ENCODE peak calls at places on chromosomes 16 and 17, in eight cellular contexts. N, R, B, W, K, L, Q and I are unnamed samples.

GRCh38 chr17:48804936-48805411 is 12.1 kb downstream of the TTLL6 start:
- DNase-seq in W (peak), R (peak), N (peak), Q (no peak), L (peak), B (no peak), K (peak), I (peak)

GRCh38 chr16:23181506-23181905 is 1.0 kb upstream of the SCNN1G start:
- DNase-seq in K (no peak), N (no peak), W (no peak), B (no peak), R (no peak), L (no peak), Q (no peak), I (no peak)

GRCh38 chr17:33854596-33854995 is 400.5 kb upstream of the CCL2 start:
- DNase-seq in K (no peak), N (no peak), Q (no peak), B (no peak), R (no peak), W (no peak), L (no peak), I (no peak)

GRCh38 chr17:50837286-50837979 is 2.0 kb downstream of the WFIKKN2 start:
- DNase-seq in N (no peak), R (no peak), L (no peak), B (no peak), W (no peak), K (no peak), Q (no peak), I (no peak)

GRCh38 chr17:14833201-14833773 is 431.8 kb downstream of the PMP22 start:
- DNase-seq in R (no peak), B (no peak), N (no peak), W (no peak), Q (no peak), K (no peak), L (no peak), I (no peak)

GRCh38 chr16:56941856-56942331 is 10.0 kb downstream of the HERPUD1 start:
- DNase-seq in W (no peak), R (no peak), B (no peak), N (no peak), L (no peak), Q (no peak), K (no peak), I (no peak)

GRCh38 chr17:29726721-29727252 is 104.1 kb upstream of the CORO6 start:
- DNase-seq in B (peak), K (no peak), R (no peak), N (no peak), W (no peak), L (no peak), Q (peak), I (peak)

GRCh38 chr16:54462766-54463165 is 176.2 kb upstream of the IRX3 start:
- DNase-seq in N (no peak), R (no peak), L (no peak), B (no peak), W (no peak), Q (no peak), K (no peak), I (no peak)

GRCh38 chr16:84543931-84544776 is 39.7 kb upstream of the MEAK7 start:
- DNase-seq in Q (no peak), B (no peak), N (no peak), W (no peak), L (no peak), K (no peak), R (peak), I (no peak)

GRCh38 chr17:17091276-17091675 is 49.0 kb downstream of the MPRIP start:
- DNase-seq in K (no peak), B (no peak), N (no peak), W (no peak), R (no peak), Q (no peak), L (no peak), I (no peak)

GRCh38 chr16:35908942-35909341 is 2449.5 kb downstream of the TP53TG3F start:
- DNase-seq in R (no peak), L (no peak), B (peak), Q (no peak), K (no peak), N (no peak), W (no peak), I (peak)

GRCh38 chr17:60141111-60142018 is 8.4 kb upstream of the CA4 start:
- DNase-seq in W (no peak), Q (no peak), R (no peak), K (no peak), N (no peak), L (peak), B (no peak), I (no peak)

GRCh38 chr17:44960654-44961053 is 7.4 kb downstream of the C1QL1 start:
- DNase-seq in L (no peak), R (no peak), W (no peak), Q (no peak), K (no peak), B (no peak), N (no peak), I (no peak)

GRCh38 chr16:12758031-12758669 is 45.5 kb downstream of the CPPED1 start:
- DNase-seq in L (no peak), N (no peak), R (no peak), Q (no peak), W (no peak), B (no peak), K (no peak), I (peak)

GRCh38 chr17:6551909-6552768 is 4.2 kb downstream of the PITPNM3 start:
- DNase-seq in B (no peak), Q (no peak), W (no peak), K (peak), L (peak), N (no peak), R (peak), I (no peak)

GRCh38 chr17:40038882-40039513 is 15.2 kb downstream of the MED24 start:
- DNase-seq in N (peak), Q (no peak), B (peak), R (peak), W (peak), K (peak), L (peak), I (peak)

GRCh38 chr17:49021095-49021767 is 24.0 kb downstream of the IGF2BP1 start:
- DNase-seq in N (no peak), Q (no peak), B (no peak), K (no peak), R (no peak), L (no peak), W (no peak), I (no peak)

GRCh38 chr16:50599494-50599893 is 51.3 kb downstream of the NKD1 start:
- DNase-seq in L (no peak), R (no peak), B (no peak), W (no peak), N (no peak), Q (no peak), K (no peak), I (no peak)

GRCh38 chr17:75404739-75405364 is 626 bp downstream of the GRB2 start:
- DNase-seq in W (peak), Q (no peak), L (peak), B (peak), N (no peak), K (peak), R (peak), I (peak)

GRCh38 chr16:64180136-64180900 is 941.5 kb downstream of the CDH11 start:
- DNase-seq in Q (no peak), W (no peak), R (no peak), B (no peak), N (no peak), K (no peak), L (no peak), I (no peak)

GRCh38 chr16:4454618-4455017 is 19.8 kb downstream of the NMRAL1 start:
- DNase-seq in B (no peak), K (no peak), N (no peak), W (no peak), R (no peak), L (no peak), Q (no peak), I (no peak)

DNA sequence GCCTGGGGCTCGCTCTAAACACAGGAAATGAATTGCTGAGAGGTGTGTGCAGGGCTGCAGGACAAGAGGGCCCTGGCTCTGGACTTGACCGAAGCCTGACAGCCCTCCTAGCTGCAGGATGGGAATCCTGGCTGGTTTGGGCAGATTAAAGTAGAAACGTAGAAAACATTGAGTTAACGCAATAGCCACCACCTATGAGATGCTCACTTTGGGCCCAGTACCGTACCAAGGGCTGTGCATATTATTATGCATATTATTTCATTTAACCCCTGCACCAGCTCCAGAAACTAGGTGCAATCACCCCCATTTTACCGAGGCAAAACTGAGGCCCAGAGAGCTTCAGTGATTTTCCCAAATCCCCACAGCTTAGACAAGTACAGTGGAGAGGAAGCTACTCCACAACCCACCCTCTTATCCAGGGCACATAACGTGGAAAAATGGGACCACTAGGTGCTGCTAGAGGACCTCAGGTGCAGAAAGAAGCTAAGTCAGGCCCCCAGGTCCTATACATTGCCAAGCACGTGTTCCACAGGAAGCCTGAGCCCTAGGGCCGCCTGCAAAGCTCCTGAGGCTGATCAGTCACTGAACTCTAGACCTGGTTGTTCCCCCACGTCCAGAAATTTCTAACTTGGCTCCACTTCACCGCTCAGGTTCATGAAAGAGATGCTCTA is 79.2 kb downstream of the MYH11 start:
- DNase-seq in B (no peak), K (no peak), W (peak), R (no peak), L (no peak), N (no peak), Q (no peak), I (peak)
- TF ChIP-seq EP300 in B (no peak), K (no peak), W (no peak), R (no peak), L (no peak), N (no peak), Q (no peak), I (no peak)

DNA sequence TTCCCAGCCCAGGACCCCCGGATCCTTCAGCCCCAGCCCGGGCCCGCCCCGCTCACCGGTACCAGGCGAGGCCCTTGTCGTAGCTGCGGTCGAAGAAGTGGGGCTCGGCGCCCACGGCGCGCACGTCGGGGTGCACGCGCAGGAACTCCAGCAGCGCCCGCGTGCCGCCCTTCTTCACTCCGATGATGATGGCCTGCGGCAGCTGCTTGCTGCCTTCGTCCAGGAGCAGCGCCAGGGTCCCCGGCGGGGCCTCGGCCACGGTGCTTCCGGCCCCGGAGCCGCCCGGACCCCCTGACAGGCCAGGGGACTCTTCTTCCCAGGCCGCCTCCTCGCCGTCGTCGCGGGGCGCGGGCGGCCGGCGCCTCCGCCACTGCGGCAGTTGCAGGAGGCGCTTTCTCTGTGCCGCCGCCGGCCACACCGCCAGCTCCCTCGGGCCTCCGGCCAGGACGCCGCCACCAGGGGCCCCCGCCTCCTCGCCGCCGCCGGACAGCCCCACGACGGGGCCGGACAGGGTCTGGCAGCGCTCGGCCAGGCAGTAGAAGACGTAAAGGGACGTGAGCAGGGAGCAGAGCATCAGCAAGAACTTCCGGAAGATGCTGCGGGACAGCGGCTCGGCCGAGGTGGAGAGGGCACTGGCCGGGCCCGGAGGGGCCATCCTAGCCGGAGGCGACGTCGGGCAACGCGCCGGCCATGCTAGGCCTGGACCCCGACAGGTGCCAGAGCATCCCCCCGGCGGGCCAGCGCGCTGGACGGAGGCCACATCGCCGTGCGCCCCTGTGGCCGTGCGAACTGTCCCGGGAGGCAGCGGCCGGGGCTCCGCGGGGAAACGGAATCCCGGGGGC is 1.0 kb downstream of the HS3ST3A1 start:
- DNase-seq in W (no peak), B (no peak), Q (no peak), K (peak), L (no peak), N (no peak), R (no peak), I (peak)
- TF ChIP-seq EP300 in W (no peak), B (no peak), Q (no peak), K (no peak), L (no peak), N (no peak), R (no peak), I (no peak)

GRCh38 chr17:41521574-41522261 is 3.0 kb upstream of the KRT15 start:
- DNase-seq in R (peak), W (peak), L (peak), K (no peak), Q (no peak), N (no peak), B (no peak), I (peak)

GRCh38 chr17:41523787-41524186 is 4.3 kb downstream of the KRT19 start:
- DNase-seq in L (peak), K (no peak), B (no peak), Q (no peak), W (no peak), R (peak), N (no peak), I (no peak)

GRCh38 chr17:41520821-41521521 is 2.3 kb upstream of the KRT15 start:
- DNase-seq in W (no peak), N (no peak), Q (no peak), B (no peak), K (no peak), R (peak), L (no peak), I (peak)

GRCh38 chr17:41523225-41523593 is 4.5 kb upstream of the KRT15 start:
- DNase-seq in W (no peak), R (no peak), B (no peak), Q (no peak), N (no peak), L (no peak), K (no peak), I (no peak)

DNA sequence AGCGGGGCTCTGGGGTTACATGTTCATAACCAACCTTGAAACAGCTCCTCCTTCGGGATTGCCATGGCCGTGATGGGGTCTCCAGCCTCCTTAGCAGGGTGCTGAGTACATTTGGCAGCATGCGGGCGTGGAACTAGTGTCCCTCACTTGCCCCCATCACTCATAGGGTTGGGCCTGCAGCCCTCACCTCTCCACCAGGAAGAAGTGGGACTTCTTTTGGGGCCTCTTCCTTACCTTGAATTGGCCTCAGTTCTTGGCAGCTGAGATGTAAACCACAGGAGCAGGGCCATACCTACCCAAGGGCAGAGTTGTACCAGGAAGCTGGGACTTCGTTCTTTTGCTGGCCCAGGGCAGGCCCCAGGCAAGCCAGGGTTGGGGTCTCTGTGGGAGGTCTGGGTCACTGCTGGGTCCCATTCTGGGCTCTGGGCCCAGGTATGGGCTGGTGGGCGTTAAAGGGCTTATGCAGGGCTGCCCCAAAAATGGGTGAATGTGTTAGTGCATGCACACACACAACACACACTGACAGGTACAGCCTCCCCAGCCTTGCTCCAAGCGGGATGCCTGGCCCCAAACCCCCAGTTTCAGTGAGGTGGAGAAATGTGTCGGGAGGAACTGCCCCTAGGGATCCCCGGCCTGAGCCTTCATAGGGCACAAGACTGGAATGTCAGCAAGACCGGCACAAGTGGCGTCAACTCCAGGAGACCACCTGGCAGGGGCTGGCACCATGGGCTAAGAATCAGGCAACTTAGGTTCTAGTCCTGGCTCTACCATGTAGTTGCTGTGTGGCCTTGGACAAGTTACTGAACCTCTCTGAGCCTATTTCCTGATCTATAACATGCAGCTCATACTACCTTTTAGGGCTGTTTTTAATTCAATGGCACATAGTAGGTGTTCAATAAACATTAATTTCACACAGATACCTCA is 3.9 kb upstream of the KRT15 start:
- DNase-seq in L (no peak), W (no peak), B (no peak), R (peak), N (no peak), Q (no peak), K (no peak), I (no peak)
- TF ChIP-seq EP300 in L (no peak), W (no peak), B (no peak), R (no peak), N (no peak), Q (no peak), K (no peak), I (no peak)

GRCh38 chr17:19935169-19935568 is 42.5 kb downstream of the AKAP10 start:
- DNase-seq in K (no peak), B (no peak), L (no peak), R (no peak), W (no peak), Q (no peak), N (no peak), I (no peak)
- TF ChIP-seq EP300 in K (no peak), B (no peak), L (no peak), R (no peak), W (no peak), Q (no peak), N (no peak), I (no peak)

DNA sequence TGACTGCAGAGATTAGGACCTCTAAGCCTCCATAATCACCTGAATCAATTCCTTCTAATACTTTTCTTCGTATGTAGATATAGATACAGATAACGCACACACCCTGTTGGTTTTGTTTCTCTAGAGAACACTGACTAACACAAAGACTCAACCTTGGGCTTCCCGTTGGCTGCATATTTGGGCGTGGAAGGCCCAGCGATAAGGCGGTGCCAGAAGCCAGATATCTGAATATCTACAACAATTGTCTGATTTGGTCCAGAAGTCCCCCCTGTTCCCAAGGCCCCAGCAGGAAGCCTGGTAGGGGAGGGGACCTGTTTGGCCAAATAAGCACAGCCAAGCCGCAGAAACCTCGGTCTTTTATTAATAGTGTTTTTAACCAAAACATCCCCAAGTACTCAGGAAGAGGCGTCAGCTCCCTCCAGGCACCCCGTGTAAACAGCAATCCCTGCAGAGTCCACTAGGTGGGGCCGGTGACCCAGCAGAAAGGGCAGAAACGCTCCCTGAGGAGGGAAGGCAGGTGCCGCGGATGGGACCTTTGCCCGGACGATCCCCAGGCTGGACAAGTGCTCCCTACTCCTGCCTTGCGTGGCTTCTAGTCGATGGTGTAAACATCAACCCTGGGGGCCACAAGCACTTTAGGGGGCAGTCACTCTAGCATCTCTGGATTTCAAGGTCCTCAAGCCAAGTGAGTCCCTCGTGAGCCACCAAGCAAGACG is 56.9 kb downstream of the ABR start:
- DNase-seq in B (peak), Q (no peak), R (peak), W (peak), N (peak), K (peak), L (peak), I (peak)
- TF ChIP-seq EP300 in B (no peak), Q (no peak), R (no peak), W (no peak), N (peak), K (no peak), L (no peak), I (no peak)

GRCh38 chr17:74298690-74299617 is 24.9 kb downstream of the DNAI2 start:
- DNase-seq in R (no peak), L (no peak), K (peak), B (no peak), N (no peak), Q (no peak), W (no peak), I (no peak)

GRCh38 chr17:74297941-74298340 is 23.9 kb downstream of the DNAI2 start:
- DNase-seq in N (no peak), K (no peak), R (no peak), Q (no peak), L (no peak), W (no peak), B (no peak), I (no peak)

GRCh38 chr17:74295625-74296547 is 21.9 kb downstream of the DNAI2 start:
- DNase-seq in R (no peak), Q (no peak), W (no peak), K (no peak), B (no peak), N (no peak), L (no peak), I (peak)

GRCh38 chr17:74299618-74300009 is 25.6 kb downstream of the DNAI2 start:
- DNase-seq in L (no peak), R (no peak), W (no peak), N (no peak), B (no peak), K (no peak), Q (no peak), I (no peak)

GRCh38 chr17:74296548-74296936 is 22.5 kb downstream of the DNAI2 start:
- DNase-seq in W (peak), R (peak), B (no peak), Q (no peak), N (peak), L (peak), K (peak), I (peak)
- TF ChIP-seq EP300 in W (no peak), R (no peak), B (no peak), Q (no peak), N (peak), L (no peak), K (no peak), I (peak)